ENCODE peak calls at places on chromosomes 2 and 18, in six cellular contexts. W, C, B, D, O and E are unnamed samples.

GRCh38 chr2:134301099-134301970 is 47.5 kb downstream of the MGAT5 start:
- DNase-seq in W (no peak), C (no peak), B (peak; percentile 74), D (no peak), O (no peak), E (no peak)

GRCh38 chr18:48407358-48407757 is 1.8 kb downstream of the ZBTB7C start:
- DNase-seq in W (no peak), C (no peak), B (no peak), D (no peak), O (no peak), E (no peak)

GRCh38 chr2:179518891-179519290 is 254.3 kb upstream of the SESTD1 start:
- DNase-seq in W (no peak), C (no peak), B (no peak), D (no peak), O (no peak), E (no peak)

GRCh38 chr18:23626451-23627279 is 36.0 kb downstream of the ANKRD29 start:
- DNase-seq in W (no peak), C (no peak), B (peak; percentile 63), D (no peak), O (no peak), E (no peak)

GRCh38 chr18:25298853-25299274 is 53.1 kb downstream of the ZNF521 start:
- DNase-seq in W (no peak), C (peak; percentile 59), B (peak; percentile 99), D (no peak), O (peak; percentile 67), E (no peak)

GRCh38 chr2:160970052-160970846 is 190.0 kb upstream of the TANK start:
- DNase-seq in W (no peak), C (peak; percentile 67), B (peak; percentile 80), D (no peak), O (peak; percentile 3), E (no peak)

GRCh38 chr18:66826211-66826610 is 222.3 kb upstream of the CDH19 start:
- DNase-seq in W (no peak), C (no peak), B (no peak), D (no peak), O (no peak), E (no peak)

GRCh38 chr18:28626757-28627156 is 449.8 kb upstream of the CDH2 start:
- DNase-seq in W (no peak), C (no peak), B (no peak), D (no peak), O (no peak), E (no peak)